ENCODE peak calls at places on chromosomes 11 and 22, in six cellular contexts. J is lower leg skin; I is CD8-positive, alpha-beta memory T cell; T is AG10803; G is adipocyte; W is suprapubic skin. V is an unnamed sample.

GRCh38 chr11:96113100-96113710 is 189.3 kb upstream of the MTMR2 start:
- DNase-seq in J (no peak), I (no peak), T (peak), G (peak), W (no peak), V (no peak)

GRCh38 chr11:5489571-5490357 is 1.3 kb downstream of the OR52D1 start:
- DNase-seq in J (no peak), I (no peak), T (no peak), G (no peak), W (no peak), V (no peak)

GRCh38 chr11:116840224-116840745 is 2.9 kb upstream of the APOA1 start:
- DNase-seq in J (no peak), I (no peak), T (peak), G (peak), W (no peak), V (no peak)

GRCh38 chr22:22721681-22722309 is 77.4 kb downstream of the GGTLC2 start:
- DNase-seq in J (no peak), I (no peak), T (peak), G (peak), W (no peak), V (peak)

GRCh38 chr11:130165601-130166456 is 6.2 kb downstream of the ST14 start:
- DNase-seq in J (peak), I (no peak), T (no peak), G (no peak), W (no peak), V (no peak)

GRCh38 chr11:6476571-6476970 is 2.8 kb upstream of the TRIM3 start:
- DNase-seq in J (no peak), I (no peak), T (no peak), G (no peak), W (no peak), V (no peak)

GRCh38 chr11:57174656-57175055 is 7.1 kb upstream of the LRRC55 start:
- DNase-seq in J (no peak), I (no peak), T (no peak), G (no peak), W (no peak), V (no peak)

GRCh38 chr11:612201-612960 is 3.4 kb downstream of the IRF7 start:
- DNase-seq in J (no peak), I (no peak), T (peak), G (peak), W (no peak), V (no peak)

GRCh38 chr11:20162824-20163777 is 2.8 kb upstream of the DBX1 start:
- DNase-seq in J (no peak), I (no peak), T (peak), G (peak), W (no peak), V (no peak)

GRCh38 chr22:46050916-46051614 is 74.1 kb upstream of the WNT7B start:
- DNase-seq in J (no peak), I (no peak), T (no peak), G (no peak), W (peak), V (peak)

GRCh38 chr11:13141731-13142724 is 132.9 kb downstream of the RASSF10 start:
- DNase-seq in J (no peak), I (no peak), T (no peak), G (no peak), W (no peak), V (no peak)

GRCh38 chr11:17075506-17075905 is 2.0 kb downstream of the RPS13 start:
- DNase-seq in J (no peak), I (no peak), T (no peak), G (peak), W (no peak), V (no peak)
- H3K4me3 ChIP-seq in J (no peak), I (no peak), T (peak), G (peak), W (peak), V (no peak)

GRCh38 chr22:32804823-32805585 is 3.5 kb downstream of the TIMP3 start:
- DNase-seq in J (no peak), I (no peak), T (no peak), G (no peak), W (no peak), V (no peak)
- H3K4me3 ChIP-seq in J (peak), I (no peak), T (peak), G (peak), W (peak), V (no peak)

DNA sequence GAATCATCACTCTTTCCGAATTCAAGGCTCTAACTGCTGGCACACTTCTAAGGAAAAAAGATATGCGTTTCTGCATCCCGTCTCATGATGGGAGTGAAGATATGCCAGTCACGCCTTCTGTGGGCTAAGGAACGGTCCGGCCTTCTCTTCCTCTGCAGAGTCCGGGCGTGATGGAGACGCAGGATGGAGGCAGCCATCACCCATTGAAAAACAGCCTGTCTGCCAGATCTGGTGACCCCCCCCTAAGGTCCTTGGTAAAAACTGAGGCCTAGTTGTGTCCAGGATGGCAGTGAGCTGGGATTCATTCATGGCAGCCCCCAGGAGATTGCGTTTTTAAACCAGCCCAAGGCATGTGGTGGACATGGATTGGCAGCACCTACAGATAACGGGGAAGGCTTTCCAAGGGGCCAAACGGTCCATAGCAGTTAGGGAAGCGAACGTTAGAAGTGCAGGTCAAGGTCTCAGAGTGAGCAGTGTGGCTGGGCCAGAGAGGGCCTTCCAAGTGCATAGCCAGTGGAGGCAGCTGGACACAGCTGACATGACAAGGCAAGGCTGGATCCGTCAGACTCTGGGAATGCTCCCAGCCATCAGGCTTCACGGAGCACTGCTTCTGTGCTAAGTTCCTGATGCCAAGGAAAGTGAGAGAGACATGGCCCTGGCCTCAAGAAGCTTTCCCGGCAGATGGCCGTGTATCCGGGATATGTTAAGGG is 7.0 kb upstream of the EFCAB6 start:
- DNase-seq in J (no peak), I (no peak), T (no peak), G (no peak), W (no peak), V (no peak)
- H3K4me3 ChIP-seq in J (no peak), I (no peak), T (no peak), G (no peak), W (no peak), V (no peak)

DNA sequence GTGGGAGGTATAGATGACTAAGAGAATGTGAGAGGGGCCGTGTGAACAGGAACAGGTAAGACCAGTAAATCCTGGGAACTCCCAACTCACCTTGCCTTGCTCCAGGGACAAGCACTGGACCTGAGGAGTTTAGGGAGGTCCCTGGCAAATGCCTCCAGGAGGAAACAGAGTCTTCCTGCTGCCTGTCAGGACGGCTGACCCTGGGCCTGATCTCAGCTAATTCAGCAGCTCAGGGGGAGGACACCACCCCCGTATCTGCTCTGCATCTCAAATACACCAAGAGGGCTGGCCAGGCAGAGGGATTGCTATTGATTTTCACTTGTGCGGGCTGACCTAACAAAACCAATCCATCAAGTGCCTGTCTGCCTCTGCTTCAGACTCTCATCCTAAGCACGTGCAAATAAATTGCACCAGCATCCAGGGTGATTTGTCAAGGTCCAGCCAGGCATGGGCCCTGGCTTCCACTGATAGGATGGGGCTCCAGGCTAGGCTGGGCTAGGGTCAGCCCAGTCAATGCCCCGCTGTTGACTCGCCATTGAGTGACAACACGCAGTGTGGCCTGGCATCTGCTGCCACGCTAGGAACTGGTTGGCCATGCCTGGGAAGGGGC is 20.3 kb downstream of the UQCR10 start:
- DNase-seq in J (no peak), I (no peak), T (no peak), G (no peak), W (no peak), V (peak)
- H3K4me3 ChIP-seq in J (no peak), I (no peak), T (no peak), G (no peak), W (no peak), V (no peak)

V was measured in body of pancreas.